ENCODE peak calls at places on chromosome 9, in eight cellular contexts. D is GF-D8, R is spleen, X is anterior cingulate cortex, M is hepatic stellate cell, T is NCI-H748 treated with DMSO at 0.1 percent for 48 hours, K is RPMI8226, G is NCI-H226. O is an unnamed sample.

GRCh38 chr9:4738866-4739586 is 2.0 kb downstream of the AK3 start:
- DNase-seq in D (no peak), R (no peak), X (no peak), M (no peak), T (no peak), K (no peak), G (no peak), O (no peak)

GRCh38 chr9:87708989-87709706 is 16.8 kb upstream of the CTSL start:
- DNase-seq in D (no peak), R (no peak), X (no peak), M (no peak), T (no peak), K (no peak), G (no peak), O (no peak)

GRCh38 chr9:16924311-16924915 is 53.9 kb upstream of the BNC2 start:
- DNase-seq in D (no peak), R (no peak), X (no peak), M (no peak), T (no peak), K (no peak), G (no peak), O (no peak)

GRCh38 chr9:135136481-135136880 is 49.0 kb downstream of the OLFM1 start:
- DNase-seq in D (no peak), R (no peak), X (no peak), M (no peak), T (no peak), K (peak), G (no peak), O (no peak)

GRCh38 chr9:123686131-123686848 is 243.6 kb downstream of the DENND1A start:
- DNase-seq in D (no peak), R (no peak), X (no peak), M (no peak), T (no peak), K (no peak), G (peak), O (no peak)

GRCh38 chr9:111118256-111118950 is 80.1 kb upstream of the LPAR1 start:
- DNase-seq in D (no peak), R (no peak), X (no peak), M (peak), T (no peak), K (no peak), G (no peak), O (no peak)

GRCh38 chr9:71962328-71962727 is 50.9 kb downstream of the C9orf85 start:
- DNase-seq in D (no peak), R (no peak), X (no peak), M (no peak), T (no peak), K (no peak), G (no peak), O (no peak)

GRCh38 chr9:136170291-136170901 is 34.5 kb downstream of the LHX3 start:
- DNase-seq in D (no peak), R (peak), X (no peak), M (peak), T (no peak), K (peak), G (no peak), O (no peak)

GRCh38 chr9:87102131-87102530 is 154.8 kb upstream of the GAS1 start:
- DNase-seq in D (no peak), R (no peak), X (no peak), M (no peak), T (no peak), K (no peak), G (no peak), O (no peak)

GRCh38 chr9:110615526-110615925 is 36.0 kb upstream of the SVEP1 start:
- DNase-seq in D (no peak), R (no peak), X (no peak), M (no peak), T (no peak), K (no peak), G (peak), O (no peak)

GRCh38 chr9:125745682-125746016 is 1.5 kb upstream of the PBX3 start:
- DNase-seq in D (no peak), R (no peak), X (no peak), M (no peak), T (no peak), K (no peak), G (no peak), O (no peak)

GRCh38 chr9:6243746-6244145 is 28.1 kb downstream of the IL33 start:
- DNase-seq in D (no peak), R (no peak), X (no peak), M (no peak), T (no peak), K (no peak), G (peak), O (no peak)

GRCh38 chr9:131873891-131874440 is 134.1 kb upstream of the RAPGEF1 start:
- DNase-seq in D (no peak), R (peak), X (no peak), M (no peak), T (no peak), K (no peak), G (no peak), O (peak)

GRCh38 chr9:110049699-110050450 is 158.1 kb downstream of the C9orf152 start:
- DNase-seq in D (no peak), R (peak), X (no peak), M (no peak), T (no peak), K (peak), G (no peak), O (peak)

GRCh38 chr9:36308281-36308680 is 50.0 kb upstream of the GNE start:
- DNase-seq in D (no peak), R (no peak), X (no peak), M (no peak), T (no peak), K (no peak), G (no peak), O (no peak)

GRCh38 chr9:71524446-71524845 is 243.9 kb downstream of the CEMIP2 start:
- DNase-seq in D (no peak), R (no peak), X (no peak), M (no peak), T (no peak), K (no peak), G (no peak), O (no peak)

GRCh38 chr9:117091529-117091928 is 323.3 kb downstream of the ASTN2 start:
- DNase-seq in D (no peak), R (no peak), X (no peak), M (no peak), T (no peak), K (no peak), G (no peak), O (no peak)

GRCh38 chr9:72150653-72151052 is 1.4 kb downstream of the GDA start:
- DNase-seq in D (no peak), R (no peak), X (no peak), M (no peak), T (no peak), K (no peak), G (no peak), O (no peak)

GRCh38 chr9:95087659-95088242 is 229.8 kb downstream of the FANCC start:
- DNase-seq in D (no peak), R (peak), X (no peak), M (no peak), T (no peak), K (peak), G (peak), O (peak)

GRCh38 chr9:120841930-120842684 is 615 bp downstream of the PSMD5 start:
- DNase-seq in D (no peak), R (no peak), X (no peak), M (no peak), T (no peak), K (peak), G (no peak), O (no peak)

GRCh38 chr9:123349691-123350480 is 6.1 kb upstream of the CRB2 start:
- DNase-seq in D (no peak), R (no peak), X (peak), M (peak), T (peak), K (peak), G (no peak), O (no peak)

GRCh38 chr9:95305770-95306492 is 11.6 kb downstream of the FANCC start:
- DNase-seq in D (no peak), R (no peak), X (no peak), M (peak), T (no peak), K (no peak), G (no peak), O (no peak)

GRCh38 chr9:108813951-108814601 is 41.7 kb downstream of the ACTL7B start:
- DNase-seq in D (no peak), R (no peak), X (no peak), M (no peak), T (peak), K (no peak), G (peak), O (no peak)

GRCh38 chr9:95874989-95875304 is 544 bp upstream of the ERCC6L2 start:
- DNase-seq in D (no peak), R (peak), X (no peak), M (no peak), T (peak), K (peak), G (no peak), O (peak)

GRCh38 chr9:131747352-131747751 is 7.5 kb upstream of the RAPGEF1 start:
- DNase-seq in D (peak), R (no peak), X (no peak), M (no peak), T (peak), K (peak), G (no peak), O (no peak)

GRCh38 chr9:93064392-93065124 is 6.1 kb downstream of the SUSD3 start:
- DNase-seq in D (peak), R (peak), X (no peak), M (no peak), T (no peak), K (peak), G (peak), O (no peak)

GRCh38 chr9:114382951-114383865 is 4.6 kb downstream of the AKNA start:
- DNase-seq in D (peak), R (peak), X (peak), M (peak), T (no peak), K (no peak), G (no peak), O (no peak)

GRCh38 chr9:132008184-132008781 is 71.4 kb downstream of the MED27 start:
- DNase-seq in D (no peak), R (no peak), X (no peak), M (peak), T (no peak), K (no peak), G (peak), O (no peak)

GRCh38 chr9:134433101-134433500 is 106.8 kb downstream of the RXRA start:
- DNase-seq in D (no peak), R (no peak), X (no peak), M (peak), T (no peak), K (no peak), G (peak), O (no peak)

GRCh38 chr9:127898433-127899199 is 787 bp downstream of the ST6GALNAC6 start:
- DNase-seq in D (no peak), R (peak), X (no peak), M (peak), T (no peak), K (peak), G (peak), O (no peak)

GRCh38 chr9:134940236-134941208 is 22.8 kb upstream of the FCN1 start:
- DNase-seq in D (no peak), R (peak), X (no peak), M (no peak), T (no peak), K (no peak), G (no peak), O (no peak)

GRCh38 chr9:111986035-111986556 is 89.5 kb downstream of the UGCG start:
- DNase-seq in D (no peak), R (no peak), X (no peak), M (peak), T (no peak), K (no peak), G (no peak), O (peak)

GRCh38 chr9:104850771-104851170 is 77.2 kb downstream of the ABCA1 start:
- DNase-seq in D (no peak), R (no peak), X (no peak), M (no peak), T (no peak), K (no peak), G (no peak), O (no peak)

GRCh38 chr9:106757539-106757938 is 105.4 kb upstream of the ZNF462 start:
- DNase-seq in D (no peak), R (no peak), X (no peak), M (no peak), T (no peak), K (no peak), G (no peak), O (no peak)